ENCODE peak calls at places on chromosomes 11 and 22, in nine cellular contexts. B, K, U, O, P, S, J, E and C are unnamed samples.

GRCh38 chr11:103988595-103988969 is 47.9 kb upstream of the DDI1 start:
- DNase-seq in K (no peak), P (no peak), O (no peak), S (no peak), E (no peak), U (peak; percentile 60), J (peak; percentile 70), B (no peak), C (no peak)

GRCh38 chr11:69447786-69448185 is 33.7 kb upstream of the LINC01488 start:
- DNase-seq in E (no peak), J (no peak), K (no peak), B (peak; percentile 63), S (no peak), O (no peak), P (peak; percentile 70), U (no peak), C (no peak)

GRCh38 chr22:35727436-35727835 is 9.8 kb downstream of the APOL5 start:
- DNase-seq in P (no peak), B (no peak), U (no peak), E (no peak), S (no peak), J (no peak), K (no peak), O (peak; percentile 69), C (no peak)

GRCh38 chr11:96033569-96033968 is 109.7 kb upstream of the MTMR2 start:
- DNase-seq in U (no peak), S (no peak), K (no peak), P (no peak), O (no peak), B (no peak), E (no peak), J (no peak), C (no peak)

GRCh38 chr11:77636738-77637344 is 753 bp downstream of the CLNS1A start:
- DNase-seq in K (no peak), B (no peak), P (no peak), E (no peak), J (no peak), U (no peak), O (no peak), S (no peak), C (no peak)

GRCh38 chr11:297666-298405 is 1.5 kb downstream of the IFITM5 start:
- DNase-seq in B (no peak), K (no peak), E (no peak), P (no peak), U (no peak), J (no peak), O (peak; percentile 67), S (no peak), C (no peak)

GRCh38 chr11:46356911-46357482 is 9.7 kb downstream of the DGKZ start:
- DNase-seq in B (no peak), J (peak; percentile 42), E (no peak), P (no peak), K (no peak), U (peak; percentile 49), S (no peak), O (no peak), C (no peak)

GRCh38 chr11:88421530-88421929 is 84.0 kb upstream of the CTSC start:
- DNase-seq in P (no peak), J (peak; percentile 50), K (no peak), U (peak; percentile 23), B (no peak), S (no peak), E (no peak), O (no peak), C (no peak)

GRCh38 chr22:37328017-37328416 is 45.7 kb downstream of the CYTH4 start:
- DNase-seq in J (peak; percentile 95), B (no peak), E (no peak), P (no peak), K (no peak), O (no peak), S (no peak), U (peak; percentile 82), C (no peak)

GRCh38 chr22:24331468-24332440 is 61.1 kb downstream of the SPECC1L start:
- DNase-seq in J (peak; percentile 4), P (no peak), B (no peak), U (no peak), S (no peak), K (no peak), O (no peak), E (no peak), C (no peak)

GRCh38 chr11:60343094-60343704 is 16.1 kb downstream of the MS4A6E start:
- DNase-seq in B (no peak), J (no peak), S (no peak), K (no peak), E (no peak), P (no peak), O (no peak), U (peak; percentile 19), C (no peak)